ENCODE peak calls at places on chromosomes 1 and 21, in six cellular contexts. D is aorta, X is cardiac muscle cell, T is substantia nigra, I is stomach, J is H9. U is an unnamed sample.

GRCh38 chr1:165284471-165284870 is 72.0 kb downstream of the LMX1A start:
- DNase-seq in D (no peak), X (no peak), T (no peak), I (no peak), J (no peak), U (no peak)

GRCh38 chr1:67662884-67663283 is 22.1 kb upstream of the GADD45A start:
- DNase-seq in D (no peak), X (no peak), T (no peak), I (no peak), J (no peak), U (no peak)

GRCh38 chr1:235583511-235584001 is 66.0 kb downstream of the GNG4 start:
- DNase-seq in D (no peak), X (peak; percentile 29), T (no peak), I (no peak), J (no peak), U (no peak)

GRCh38 chr1:174686213-174686612 is 238.4 kb downstream of the GPR52 start:
- DNase-seq in D (no peak), X (no peak), T (no peak), I (no peak), J (no peak), U (no peak)

GRCh38 chr1:117026361-117026760 is 24.8 kb downstream of the CD101 start:
- DNase-seq in D (no peak), X (peak; percentile 79), T (no peak), I (no peak), J (no peak), U (no peak)

GRCh38 chr1:193264313-193265065 is 78.1 kb upstream of the B3GALT2 start:
- DNase-seq in D (no peak), X (peak; percentile 57), T (no peak), I (no peak), J (no peak), U (no peak)

GRCh38 chr1:27439150-27439549 is 46.7 kb downstream of the GPR3 start:
- DNase-seq in D (no peak), X (no peak), T (no peak), I (no peak), J (no peak), U (no peak)

GRCh38 chr1:23548704-23549143 is 10.6 kb downstream of the ID3 start:
- DNase-seq in D (peak; percentile 79), X (peak; percentile 76), T (no peak), I (no peak), J (peak; percentile 63), U (no peak)

GRCh38 chr1:201149400-201149799 is 4.9 kb downstream of the TMEM9 start:
- DNase-seq in D (no peak), X (peak; percentile 49), T (no peak), I (no peak), J (no peak), U (no peak)

GRCh38 chr1:153122831-153123421 is 9.6 kb upstream of the SPRR2F start:
- DNase-seq in D (no peak), X (no peak), T (no peak), I (peak; percentile 62), J (peak; percentile 78), U (no peak)

GRCh38 chr1:212951058-212951923 is 950 bp downstream of the VASH2 start:
- DNase-seq in D (no peak), X (no peak), T (no peak), I (no peak), J (no peak), U (no peak)

GRCh38 chr1:71660417-71660816 is 579.6 kb upstream of the ZRANB2 start:
- DNase-seq in D (no peak), X (peak; percentile 4), T (no peak), I (no peak), J (no peak), U (no peak)

GRCh38 chr21:27300770-27301169 is 333.9 kb upstream of the ADAMTS5 start:
- DNase-seq in D (no peak), X (no peak), T (no peak), I (no peak), J (no peak), U (no peak)

GRCh38 chr1:247906504-247907047 is 11.2 kb downstream of the OR2W3 start:
- DNase-seq in D (no peak), X (peak; percentile 0), T (no peak), I (no peak), J (no peak), U (no peak)

GRCh38 chr1:231512147-231512698 is 16.2 kb upstream of the TSNAX start:
- DNase-seq in D (no peak), X (peak; percentile 27), T (no peak), I (no peak), J (no peak), U (no peak)

GRCh38 chr1:5621692-5622091 is 370.5 kb downstream of the NPHP4 start:
- DNase-seq in D (no peak), X (no peak), T (no peak), I (no peak), J (no peak), U (no peak)

GRCh38 chr21:45041351-45041805 is 33.0 kb upstream of the ADARB1 start:
- DNase-seq in D (peak; percentile 88), X (peak; percentile 96), T (no peak), I (peak; percentile 50), J (no peak), U (no peak)

GRCh38 chr1:31944205-31945089 is 6.3 kb upstream of the PTP4A2 start:
- DNase-seq in D (peak; percentile 96), X (peak; percentile 98), T (no peak), I (peak; percentile 86), J (peak; percentile 97), U (no peak)

GRCh38 chr1:185156321-185156853 is 366 bp downstream of the TRMT1L start:
- DNase-seq in D (no peak), X (no peak), T (peak; percentile 45), I (peak; percentile 39), J (no peak), U (no peak)

GRCh38 chr1:155267373-155267772 is 5.2 kb upstream of the SCAMP3 start:
- DNase-seq in D (no peak), X (no peak), T (no peak), I (no peak), J (no peak), U (no peak)

GRCh38 chr1:224427346-224427745 is 7.3 kb downstream of the WDR26 start:
- DNase-seq in D (no peak), X (peak; percentile 56), T (no peak), I (no peak), J (no peak), U (no peak)

GRCh38 chr1:36322786-36323635 is 434 bp downstream of the EVA1B start:
- DNase-seq in D (peak; percentile 84), X (peak; percentile 77), T (no peak), I (peak; percentile 34), J (peak; percentile 70), U (no peak)
- H3K27ac ChIP-seq in D (peak overlapping the region; percentile 47), X (no peak overlapping the region), T (peak overlapping the region; percentile 42), I (peak overlapping the region; percentile 80), J (no peak overlapping the region), U (no peak overlapping the region)

DNA sequence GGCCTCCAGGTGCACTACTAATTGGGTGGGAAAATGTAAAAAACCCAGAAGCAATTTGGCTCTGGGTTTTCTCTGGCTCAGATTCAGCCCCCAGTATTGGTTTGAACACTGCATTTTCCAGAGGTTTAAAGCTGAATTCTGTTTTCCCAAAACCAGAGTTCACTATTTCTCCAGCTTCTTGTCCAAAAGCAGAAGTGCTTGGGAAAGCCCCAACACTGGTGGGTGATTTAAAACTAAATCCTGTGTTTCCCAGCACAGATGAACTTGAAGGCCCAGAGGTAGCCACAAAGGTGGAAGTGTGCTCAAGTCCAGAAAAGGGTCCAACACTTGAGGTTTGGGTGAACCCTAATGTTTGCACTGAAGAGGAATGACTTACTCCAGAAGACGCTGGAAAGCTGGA is 689 bp downstream of the MCM3AP start:
- DNase-seq in D (no peak), X (no peak), T (no peak), I (no peak), J (no peak), U (no peak)
- H3K27ac ChIP-seq in D (no peak overlapping the region), X (peak overlapping the region; percentile 97), T (no peak overlapping the region), I (no peak overlapping the region), J (no peak overlapping the region), U (no peak overlapping the region)

GRCh38 chr1:84975035-84975434 is 21.9 kb downstream of the MCOLN2 start:
- DNase-seq in D (no peak), X (no peak), T (no peak), I (no peak), J (no peak), U (no peak)

GRCh38 chr1:84969489-84970250 is 27.2 kb downstream of the MCOLN2 start:
- DNase-seq in D (no peak), X (no peak), T (no peak), I (no peak), J (no peak), U (no peak)

GRCh38 chr1:84973493-84974334 is 23.2 kb downstream of the MCOLN2 start:
- DNase-seq in D (no peak), X (peak; percentile 57), T (no peak), I (no peak), J (no peak), U (no peak)

GRCh38 chr1:84971957-84972356 is 25.0 kb downstream of the MCOLN2 start:
- DNase-seq in D (no peak), X (no peak), T (no peak), I (no peak), J (no peak), U (no peak)

GRCh38 chr1:84972377-84972987 is 24.4 kb downstream of the MCOLN2 start:
- DNase-seq in D (no peak), X (no peak), T (no peak), I (no peak), J (no peak), U (no peak)
- H3K27ac ChIP-seq in D (no peak overlapping the region), X (no peak overlapping the region), T (no peak overlapping the region), I (no peak overlapping the region), J (no peak overlapping the region), U (no peak overlapping the region)

DNA sequence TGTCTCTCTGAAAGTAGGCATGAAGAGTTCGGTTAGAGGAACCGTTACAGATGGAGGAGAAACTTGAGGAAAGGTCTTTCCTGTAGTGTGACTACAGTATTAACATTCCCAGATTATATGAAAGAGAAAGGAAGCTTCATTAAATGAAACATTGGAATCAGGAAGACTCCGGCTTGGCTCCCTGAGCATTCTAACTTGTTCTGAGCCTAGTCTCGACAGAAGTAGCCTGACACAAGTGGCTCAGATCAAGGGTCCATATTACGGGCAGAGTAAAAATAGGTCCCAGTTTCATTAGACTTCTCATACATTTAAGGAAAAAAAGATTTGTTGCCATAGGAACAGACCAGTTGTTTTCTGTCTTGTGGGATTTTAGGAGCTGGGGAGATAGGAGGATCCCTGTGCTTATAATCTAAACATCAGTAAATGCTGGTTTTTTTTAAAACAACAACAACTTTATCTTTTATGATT is 12.8 kb downstream of the SMAP2 start:
- DNase-seq in D (no peak), X (no peak), T (no peak), I (no peak), J (no peak), U (no peak)
- H3K27ac ChIP-seq in D (no peak overlapping the region), X (peak overlapping the region; percentile 30), T (peak overlapping the region; percentile 46), I (peak overlapping the region; percentile 83), J (no peak overlapping the region), U (peak overlapping the region; percentile 85)